ENCODE peak calls at places on chromosomes 11 and 22, in eight cellular contexts. P is body of pancreas, V is RWPE2, N is esophagus squamous epithelium, Q is left ventricle myocardium inferior, U is mammary epithelial cell, M is tibial artery, X is IMR-90. O is an unnamed sample.
A peak's percentile ranks its signal among the peaks of the same experiment; 100 is the strongest.

GRCh38 chr22:41524809-41525449 is 19.3 kb downstream of the POLR3H start:
- DNase-seq in P (no peak), V (no peak), N (no peak), Q (no peak), U (no peak), M (peak; percentile 81), X (no peak), O (no peak)

GRCh38 chr11:1337647-1338007 is 28.2 kb upstream of the TOLLIP start:
- DNase-seq in P (no peak), V (no peak), N (no peak), Q (no peak), U (no peak), M (peak; percentile 63), X (no peak), O (no peak)

GRCh38 chr11:44747836-44748235 is 21.1 kb downstream of the TSPAN18 start:
- DNase-seq in P (no peak), V (no peak), N (no peak), Q (no peak), U (no peak), M (peak; percentile 39), X (no peak), O (no peak)

GRCh38 chr11:432501-433100 is 9.2 kb downstream of the ANO9 start:
- DNase-seq in P (no peak), V (no peak), N (no peak), Q (no peak), U (no peak), M (no peak), X (no peak), O (no peak)

GRCh38 chr22:41822289-41823057 is 10.4 kb upstream of the SREBF2 start:
- DNase-seq in P (no peak), V (no peak), N (no peak), Q (no peak), U (peak; percentile 86), M (no peak), X (peak; percentile 82), O (peak; percentile 63)

GRCh38 chr11:16839821-16840220 is 101.4 kb downstream of the C11orf58 start:
- DNase-seq in P (no peak), V (no peak), N (no peak), Q (no peak), U (peak; percentile 27), M (no peak), X (no peak), O (no peak)

GRCh38 chr11:28657378-28658030 is 549.3 kb downstream of the METTL15 start:
- DNase-seq in P (no peak), V (no peak), N (no peak), Q (no peak), U (peak; percentile 25), M (no peak), X (peak; percentile 69), O (peak; percentile 23)

GRCh38 chr11:67371549-67372231 is 1.7 kb downstream of the CLCF1 start:
- DNase-seq in P (peak; percentile 60), V (no peak), N (no peak), Q (no peak), U (no peak), M (peak; percentile 82), X (peak; percentile 52), O (peak; percentile 47)

GRCh38 chr11:12410006-12410728 is 32.8 kb downstream of the PARVA start:
- DNase-seq in P (no peak), V (no peak), N (no peak), Q (no peak), U (peak; percentile 50), M (no peak), X (peak; percentile 51), O (peak; percentile 15)

DNA sequence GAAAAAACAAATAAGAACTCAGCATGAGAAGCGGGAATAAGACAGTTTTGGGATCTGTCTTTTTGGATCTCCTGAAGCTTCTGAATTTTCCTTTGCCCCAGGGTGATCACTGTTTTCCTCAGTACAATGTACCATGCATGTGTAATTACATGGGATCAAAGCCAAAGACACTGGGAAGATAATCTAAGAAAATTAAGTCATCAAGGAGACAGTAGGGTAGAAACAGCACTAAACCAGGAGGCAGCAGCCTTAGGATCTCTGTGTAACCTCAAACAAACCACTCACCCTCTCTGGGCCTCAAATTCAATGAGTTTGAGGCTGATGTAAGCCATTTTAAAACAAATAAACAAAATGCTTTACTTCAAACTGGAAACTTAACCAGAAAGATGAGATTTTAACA is 77.1 kb downstream of the RAB30 start:
- DNase-seq in P (no peak), V (no peak), N (no peak), Q (no peak), U (no peak), M (no peak), X (no peak), O (no peak)
- H3K4me1 ChIP-seq in P (peaks cover 20% of the 10 kb centered on the region), V (peaks cover 3% of the 10 kb centered on the region), N (peaks cover 64% of the 10 kb centered on the region), Q (peaks cover 99% of the 10 kb centered on the region), U (peaks cover 3% of the 10 kb centered on the region), M (peaks cover 22% of the 10 kb centered on the region), X (peaks cover 2% of the 10 kb centered on the region), O (peaks cover 8% of the 10 kb centered on the region)

GRCh38 chr22:23751441-23751996 is 607 bp upstream of the ZNF70 start:
- DNase-seq in P (no peak), V (no peak), N (no peak), Q (no peak), U (no peak), M (no peak), X (no peak), O (peak; percentile 39)
- H3K4me3 ChIP-seq in P (peak overlapping the region; percentile 53), V (peak overlapping the region; percentile 64), N (peak overlapping the region; percentile 92), Q (peak overlapping the region; percentile 83), U (peak overlapping the region; percentile 82), M (peak overlapping the region; percentile 65), X (peak overlapping the region; percentile 85), O (peak overlapping the region; percentile 87)

DNA sequence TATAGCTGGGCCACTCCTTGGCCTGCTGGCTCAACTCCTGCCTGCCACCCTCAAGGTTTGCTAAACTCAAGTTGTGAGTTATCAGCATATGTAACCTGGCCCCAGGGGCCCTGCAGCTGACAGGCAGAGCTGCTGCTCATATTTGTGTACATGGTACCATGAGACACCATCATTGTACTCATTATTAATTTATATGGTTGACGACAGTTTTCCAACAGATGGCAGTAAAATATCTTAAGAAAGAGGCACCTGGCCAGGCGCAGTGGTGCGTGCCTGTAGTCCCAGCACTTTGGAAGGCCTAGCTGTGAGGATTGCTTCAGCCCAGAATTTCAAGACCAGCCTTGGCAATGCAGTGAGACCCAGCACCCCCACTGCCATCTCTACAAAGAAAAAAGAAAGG is 11.4 kb upstream of the DENND5A start:
- DNase-seq in P (no peak), V (no peak), N (no peak), Q (no peak), U (no peak), M (peak; percentile 13), X (no peak), O (no peak)
- TF ChIP-seq CTCF in P (no peak), V (peak; percentile 19), N (no peak), Q (no peak), U (no peak), M (no peak), X (no peak), O (no peak)

GRCh38 chr11:129324533-129325175 is 51.0 kb upstream of the BARX2 start:
- DNase-seq in P (peak; percentile 76), V (no peak), N (no peak), Q (peak; percentile 33), U (no peak), M (no peak), X (no peak), O (no peak)

GRCh38 chr11:129321076-129321475 is 54.6 kb upstream of the BARX2 start:
- DNase-seq in P (no peak), V (no peak), N (no peak), Q (no peak), U (no peak), M (no peak), X (no peak), O (no peak)

GRCh38 chr11:129320485-129320884 is 55.2 kb upstream of the BARX2 start:
- DNase-seq in P (no peak), V (no peak), N (no peak), Q (no peak), U (peak; percentile 27), M (no peak), X (no peak), O (no peak)

GRCh38 chr11:129323896-129324522 is 51.6 kb upstream of the BARX2 start:
- DNase-seq in P (peak; percentile 72), V (no peak), N (no peak), Q (no peak), U (no peak), M (no peak), X (peak; percentile 28), O (peak; percentile 74)

DNA sequence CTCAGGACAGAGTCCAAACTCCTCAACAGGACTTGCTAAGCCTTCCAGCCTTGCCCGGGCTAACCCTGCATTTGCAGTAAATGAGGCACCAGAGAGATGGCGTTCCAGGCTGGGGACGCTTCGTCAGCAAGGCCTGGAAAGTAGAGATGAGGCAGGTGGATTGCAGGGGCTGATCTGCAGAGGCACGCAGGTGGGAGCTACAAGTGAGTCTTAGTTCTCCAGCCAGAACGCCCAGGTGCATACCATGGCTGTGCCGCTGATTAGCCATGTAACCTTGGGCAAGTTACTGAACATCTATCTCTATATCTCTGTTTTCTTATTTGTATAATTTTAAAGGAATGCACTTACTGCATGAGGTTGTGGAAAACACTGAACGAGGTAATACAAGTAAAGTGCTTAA is 52.7 kb upstream of the BARX2 start:
- DNase-seq in P (peak; percentile 16), V (no peak), N (no peak), Q (no peak), U (no peak), M (no peak), X (no peak), O (no peak)
- H3K4me1 ChIP-seq in P (peaks cover 53% of the 10 kb centered on the region), V (peaks cover under 1% of the 10 kb centered on the region), N (peaks cover 52% of the 10 kb centered on the region), Q (peaks cover 14% of the 10 kb centered on the region), U (peaks cover 5% of the 10 kb centered on the region), M (no peaks in the 10 kb centered on the region), X (peaks cover 2% of the 10 kb centered on the region), O (no peaks in the 10 kb centered on the region)